ENCODE peak calls at places on chromosomes 2 and 18, in eight cellular contexts. A is fibroblast of mammary gland, M is cardiac muscle cell, Z is neural crest cell, O is left ventricle myocardium inferior, W is brain microvascular endothelial cell, E is glutamatergic neuron, C is adrenal gland. K is an unnamed sample.

GRCh38 chr2:5250482-5250881 is 441.7 kb upstream of the SOX11 start:
- DNase-seq in A (no peak), M (no peak), Z (no peak), O (no peak), W (peak; percentile 63), E (peak; percentile 42), C (no peak), K (no peak)

GRCh38 chr2:64644240-64645013 is 9.3 kb downstream of the SERTAD2 start:
- DNase-seq in A (peak; percentile 68), M (peak; percentile 84), Z (peak; percentile 59), O (peak; percentile 82), W (peak; percentile 78), E (peak; percentile 79), C (peak; percentile 78), K (peak; percentile 71)

GRCh38 chr2:232418466-232419244 is 12.0 kb downstream of the ALPG start:
- DNase-seq in A (peak; percentile 12), M (peak; percentile 21), Z (no peak), O (no peak), W (peak; percentile 11), E (peak; percentile 70), C (no peak), K (no peak)

GRCh38 chr2:29314816-29315571 is 199.8 kb downstream of the CLIP4 start:
- DNase-seq in A (no peak), M (peak; percentile 11), Z (peak; percentile 42), O (no peak), W (peak; percentile 40), E (peak; percentile 64), C (no peak), K (no peak)

GRCh38 chr2:44981714-44982108 is 27.5 kb downstream of the SIX2 start:
- DNase-seq in A (peak; percentile 80), M (peak; percentile 86), Z (peak; percentile 87), O (peak; percentile 72), W (peak; percentile 66), E (peak; percentile 83), C (peak; percentile 76), K (peak; percentile 61)

GRCh38 chr2:42754021-42754775 is 9.7 kb downstream of the OXER1 start:
- DNase-seq in A (peak; percentile 22), M (peak; percentile 29), Z (no peak), O (no peak), W (peak; percentile 4), E (peak; percentile 68), C (peak; percentile 58), K (no peak)

GRCh38 chr18:41618135-41618534 is 336.9 kb upstream of the PIK3C3 start:
- DNase-seq in A (no peak), M (no peak), Z (no peak), O (no peak), W (no peak), E (no peak), C (no peak), K (no peak)

GRCh38 chr2:69177785-69178636 is 165.0 kb downstream of the ANTXR1 start:
- DNase-seq in A (peak; percentile 88), M (peak; percentile 99), Z (peak; percentile 21), O (peak; percentile 87), W (peak; percentile 86), E (peak; percentile 60), C (peak; percentile 94), K (no peak)

GRCh38 chr2:209322905-209323517 is 100.8 kb upstream of the MAP2 start:
- DNase-seq in A (no peak), M (no peak), Z (no peak), O (no peak), W (no peak), E (no peak), C (no peak), K (no peak)

GRCh38 chr18:12470382-12471090 is 62.8 kb downstream of the PRELID3A start:
- DNase-seq in A (peak; percentile 14), M (peak; percentile 33), Z (no peak), O (no peak), W (no peak), E (no peak), C (peak; percentile 28), K (peak; percentile 40)

GRCh38 chr2:241776336-241777166 is at the start of gene GAL3ST2:
- DNase-seq in A (no peak), M (no peak), Z (no peak), O (no peak), W (no peak), E (no peak), C (no peak), K (peak; percentile 33)

GRCh38 chr2:201130524-201131186 is 14.7 kb downstream of the CFLAR start:
- DNase-seq in A (peak; percentile 88), M (peak; percentile 85), Z (no peak), O (no peak), W (peak; percentile 83), E (no peak), C (peak; percentile 41), K (no peak)

GRCh38 chr18:2082676-2083075 is 488.6 kb downstream of the METTL4 start:
- DNase-seq in A (no peak), M (no peak), Z (no peak), O (no peak), W (no peak), E (no peak), C (no peak), K (no peak)

GRCh38 chr18:2089416-2089815 is 481.9 kb downstream of the METTL4 start:
- DNase-seq in A (no peak), M (no peak), Z (no peak), O (no peak), W (no peak), E (no peak), C (no peak), K (no peak)

GRCh38 chr18:2086439-2086838 is 484.9 kb downstream of the METTL4 start:
- DNase-seq in A (no peak), M (no peak), Z (no peak), O (no peak), W (no peak), E (no peak), C (no peak), K (no peak)

GRCh38 chr18:2087877-2088673 is 483.2 kb downstream of the METTL4 start:
- DNase-seq in A (no peak), M (peak; percentile 91), Z (no peak), O (peak; percentile 69), W (no peak), E (no peak), C (no peak), K (no peak)

DNA sequence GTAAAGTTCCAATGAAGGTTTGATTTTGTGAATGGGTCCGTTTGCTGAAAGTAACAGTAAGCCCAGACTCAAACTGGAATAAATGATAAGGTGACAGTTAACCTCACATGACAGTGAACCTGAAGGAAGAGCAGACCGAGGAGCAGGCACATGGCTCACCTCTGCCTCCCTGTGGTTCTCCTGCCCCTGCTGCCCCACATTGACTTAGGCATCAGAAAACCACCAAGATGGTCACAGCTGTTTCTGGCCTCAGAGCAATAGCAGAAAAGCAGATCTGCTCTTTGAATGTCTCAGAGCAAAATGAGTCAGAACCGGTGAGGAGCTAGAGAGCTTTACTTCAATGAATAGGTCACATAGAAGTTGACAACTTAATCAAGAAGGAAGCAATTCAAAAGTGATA is 487.6 kb downstream of the METTL4 start:
- DNase-seq in A (no peak), M (no peak), Z (no peak), O (no peak), W (no peak), E (no peak), C (no peak), K (no peak)
- TF ChIP-seq CTCF in A (no peak), M (no peak), Z (peak; percentile 44), O (peak; percentile 60), W (peak; percentile 41), E (no peak), C (no peak), K (no peak)

GRCh38 chr18:43592268-43592667 is 315.0 kb upstream of the SYT4 start:
- DNase-seq in A (no peak), M (no peak), Z (no peak), O (no peak), W (no peak), E (no peak), C (no peak), K (no peak)

GRCh38 chr18:43590182-43590903 is 313.1 kb upstream of the SYT4 start:
- DNase-seq in A (no peak), M (no peak), Z (no peak), O (no peak), W (no peak), E (peak; percentile 18), C (no peak), K (no peak)

GRCh38 chr18:43601432-43601831 is 324.1 kb upstream of the SYT4 start:
- DNase-seq in A (no peak), M (no peak), Z (no peak), O (no peak), W (no peak), E (no peak), C (no peak), K (no peak)

GRCh38 chr18:43596106-43596712 is 318.9 kb upstream of the SYT4 start:
- DNase-seq in A (peak; percentile 45), M (peak; percentile 46), Z (no peak), O (no peak), W (no peak), E (no peak), C (no peak), K (no peak)
- TF ChIP-seq CTCF in A (peak; percentile 66), M (peak; percentile 55), Z (peak; percentile 74), O (peak; percentile 56), W (peak; percentile 48), E (peak; percentile 30), C (peak; percentile 37), K (peak; percentile 41)

GRCh38 chr18:23131693-23132319 is 3.5 kb upstream of the CABLES1 start:
- DNase-seq in A (peak; percentile 85), M (peak; percentile 91), Z (peak; percentile 75), O (no peak), W (peak; percentile 87), E (no peak), C (peak; percentile 69), K (no peak)
- TF ChIP-seq CTCF in A (peak; percentile 73), M (peak; percentile 69), Z (peak; percentile 89), O (peak; percentile 87), W (peak; percentile 73), E (peak; percentile 93), C (peak; percentile 81), K (peak; percentile 93)

GRCh38 chr2:38830546-38831159 is 45.1 kb downstream of the DHX57 start:
- DNase-seq in A (peak; percentile 22), M (no peak), Z (no peak), O (no peak), W (no peak), E (no peak), C (no peak), K (no peak)

GRCh38 chr2:38836801-38837200 is 38.9 kb downstream of the DHX57 start:
- DNase-seq in A (no peak), M (no peak), Z (no peak), O (no peak), W (no peak), E (no peak), C (no peak), K (no peak)

GRCh38 chr2:38835990-38836389 is 39.7 kb downstream of the DHX57 start:
- DNase-seq in A (no peak), M (no peak), Z (no peak), O (no peak), W (no peak), E (no peak), C (no peak), K (no peak)

DNA sequence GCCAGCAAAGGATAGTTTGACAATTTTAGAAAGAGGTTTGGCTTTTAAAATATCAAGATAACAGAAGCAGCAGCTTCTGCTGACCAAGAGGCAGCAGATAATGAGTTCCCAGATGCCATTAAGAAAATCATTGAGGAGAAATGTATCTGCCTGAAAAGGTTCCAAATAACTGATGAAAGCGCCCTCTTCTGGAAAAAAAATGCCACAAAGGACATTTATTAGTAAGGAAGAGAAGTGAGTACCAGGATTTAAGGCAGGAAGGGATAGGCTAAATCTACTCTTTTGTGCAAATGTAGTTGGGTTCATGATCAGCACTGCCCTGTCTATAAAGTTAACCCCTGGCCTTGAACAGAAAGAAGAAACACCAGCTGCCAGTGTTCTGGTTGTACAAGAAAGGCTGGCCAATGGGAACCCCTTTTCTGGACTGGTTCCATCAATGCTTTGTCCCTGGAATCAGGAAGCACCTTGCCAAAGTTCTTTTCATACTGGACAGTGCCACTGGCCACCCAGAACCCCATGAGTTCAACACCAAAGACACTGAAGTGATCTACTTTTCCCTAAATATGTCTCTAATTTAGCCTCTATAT is 40.6 kb downstream of the DHX57 start:
- DNase-seq in A (peak; percentile 40), M (peak; percentile 39), Z (peak; percentile 25), O (no peak), W (peak; percentile 6), E (no peak), C (no peak), K (no peak)
- TF ChIP-seq CTCF in A (peak; percentile 43), M (peak; percentile 43), Z (peak; percentile 60), O (peak; percentile 31), W (peak; percentile 34), E (peak; percentile 39), C (peak; percentile 21), K (peak; percentile 36)